ENCODE peak calls at places on chromosomes 4 and X, in six cellular contexts. Y, S, U, D, R and Q are unnamed samples.
A peak's percentile ranks its signal among the peaks of the same experiment; 100 is the strongest.

GRCh38 chrX:10984213-10984612 is 126.9 kb upstream of the HCCS start:
- DNase-seq in Y (no peak), S (no peak), U (no peak), D (no peak), R (no peak), Q (no peak)

GRCh38 chrX:50798782-50799181 is 15.2 kb downstream of the SHROOM4 start:
- DNase-seq in Y (no peak), S (no peak), U (no peak), D (no peak), R (no peak), Q (no peak)

GRCh38 chr4:7518871-7519637 is 84.3 kb upstream of the PSAPL1 start:
- DNase-seq in Y (peak; percentile 83), S (peak; percentile 75), U (no peak), D (no peak), R (no peak), Q (no peak)

GRCh38 chr4:86818845-86819244 is 30.3 kb downstream of the SLC10A6 start:
- DNase-seq in Y (no peak), S (no peak), U (no peak), D (no peak), R (no peak), Q (no peak)

GRCh38 chr4:24476209-24476781 is 108.1 kb downstream of the DHX15 start:
- DNase-seq in Y (no peak), S (no peak), U (no peak), D (peak; percentile 26), R (no peak), Q (no peak)

GRCh38 chrX:17374619-17375360 is at the start of gene NHS:
- DNase-seq in Y (peak; percentile 69), S (peak; percentile 62), U (peak; percentile 52), D (peak; percentile 13), R (peak; percentile 72), Q (peak; percentile 91)

GRCh38 chrX:29470029-29470428 is 745.3 kb upstream of the MAGEB2 start:
- DNase-seq in Y (no peak), S (no peak), U (no peak), D (peak; percentile 38), R (no peak), Q (no peak)

GRCh38 chr4:81528200-81528599 is 56.5 kb upstream of the RASGEF1B start:
- DNase-seq in Y (no peak), S (no peak), U (no peak), D (no peak), R (no peak), Q (no peak)

GRCh38 chr4:149923736-149924135 is 108.1 kb upstream of the IQCM start:
- DNase-seq in Y (no peak), S (no peak), U (no peak), D (no peak), R (no peak), Q (no peak)

GRCh38 chrX:35025820-35026219 is 83.2 kb downstream of the FAM47B start:
- DNase-seq in Y (no peak), S (no peak), U (no peak), D (no peak), R (no peak), Q (no peak)

GRCh38 chrX:1093112-1093511 is 119.3 kb downstream of the CRLF2 start:
- DNase-seq in Y (no peak), S (no peak), U (no peak), D (no peak), R (no peak), Q (peak; percentile 44)

GRCh38 chr4:164731827-164732474 is 22.0 kb upstream of the SMIM31 start:
- DNase-seq in Y (peak; percentile 31), S (peak; percentile 14), U (no peak), D (peak; percentile 36), R (no peak), Q (no peak)

GRCh38 chrX:148871422-148872152 is 371.2 kb downstream of the AFF2 start:
- DNase-seq in Y (no peak), S (no peak), U (no peak), D (no peak), R (no peak), Q (no peak)

GRCh38 chrX:87805829-87806490 is 288.4 kb downstream of the KLHL4 start:
- DNase-seq in Y (no peak), S (no peak), U (no peak), D (peak; percentile 0), R (no peak), Q (no peak)

GRCh38 chrX:101229155-101229554 is 9.6 kb downstream of the DRP2 start:
- DNase-seq in Y (no peak), S (no peak), U (no peak), D (peak; percentile 64), R (no peak), Q (no peak)

GRCh38 chr4:122584517-122584916 is 36.3 kb downstream of the IL21 start:
- DNase-seq in Y (no peak), S (no peak), U (no peak), D (peak; percentile 91), R (no peak), Q (no peak)

GRCh38 chr4:71709961-71710360 is 73.9 kb downstream of the GC start:
- DNase-seq in Y (no peak), S (no peak), U (no peak), D (no peak), R (no peak), Q (no peak)

GRCh38 chr4:7673111-7673510 is 238.4 kb upstream of the PSAPL1 start:
- DNase-seq in Y (no peak), S (no peak), U (no peak), D (peak; percentile 63), R (no peak), Q (no peak)

GRCh38 chr4:180150818-180151217 is 2092.4 kb upstream of the TENM3 start:
- DNase-seq in Y (no peak), S (no peak), U (no peak), D (peak; percentile 24), R (no peak), Q (no peak)

GRCh38 chr4:113447695-113448265 is 313.8 kb downstream of the CAMK2D start:
- DNase-seq in Y (peak; percentile 34), S (no peak), U (peak; percentile 63), D (peak; percentile 61), R (no peak), Q (no peak)

GRCh38 chr4:175560628-175561027 is 251.4 kb downstream of the GPM6A start:
- DNase-seq in Y (no peak), S (no peak), U (no peak), D (peak; percentile 7), R (no peak), Q (no peak)

GRCh38 chr4:65007841-65008439 is 598.7 kb upstream of the TECRL start:
- DNase-seq in Y (no peak), S (no peak), U (no peak), D (peak; percentile 42), R (no peak), Q (no peak)

GRCh38 chr4:175970734-175971133 is 94.9 kb upstream of the WDR17 start:
- DNase-seq in Y (no peak), S (no peak), U (no peak), D (no peak), R (no peak), Q (no peak)

GRCh38 chr4:37389967-37390580 is 145.5 kb downstream of the NWD2 start:
- DNase-seq in Y (no peak), S (no peak), U (no peak), D (peak; percentile 54), R (no peak), Q (no peak)

GRCh38 chr4:159446266-159446976 is 343.5 kb downstream of the RAPGEF2 start:
- DNase-seq in Y (peak; percentile 40), S (no peak), U (no peak), D (peak; percentile 84), R (no peak), Q (peak; percentile 49)

GRCh38 chr4:143084566-143084965 is 100.2 kb upstream of the USP38 start:
- DNase-seq in Y (no peak), S (no peak), U (no peak), D (no peak), R (no peak), Q (no peak)

GRCh38 chr4:180932365-180933001 is 1310.7 kb upstream of the TENM3 start:
- DNase-seq in Y (no peak), S (no peak), U (no peak), D (no peak), R (no peak), Q (no peak)

GRCh38 chr4:66430856-66431255 is 760.6 kb upstream of the EPHA5 start:
- DNase-seq in Y (no peak), S (no peak), U (no peak), D (peak; percentile 27), R (no peak), Q (no peak)

GRCh38 chrX:141989802-141990201 is 86.1 kb downstream of the MAGEC1 start:
- DNase-seq in Y (no peak), S (no peak), U (no peak), D (no peak), R (no peak), Q (no peak)

GRCh38 chr4:3290889-3291321 is 1.9 kb upstream of the RGS12 start:
- DNase-seq in Y (no peak), S (no peak), U (no peak), D (no peak), R (no peak), Q (peak; percentile 62)

GRCh38 chrX:48896611-48897011 is 957 bp downstream of the TIMM17B start:
- DNase-seq in Y (no peak), S (no peak), U (no peak), D (peak; percentile 71), R (no peak), Q (peak; percentile 40)
- H3K4me3 ChIP-seq in Y (peak overlapping the region; percentile 87), S (peak overlapping the region; percentile 82), U (peak overlapping the region; percentile 69), D (peak overlapping the region; percentile 86), R (peak overlapping the region; percentile 85), Q (peak overlapping the region; percentile 91)

DNA sequence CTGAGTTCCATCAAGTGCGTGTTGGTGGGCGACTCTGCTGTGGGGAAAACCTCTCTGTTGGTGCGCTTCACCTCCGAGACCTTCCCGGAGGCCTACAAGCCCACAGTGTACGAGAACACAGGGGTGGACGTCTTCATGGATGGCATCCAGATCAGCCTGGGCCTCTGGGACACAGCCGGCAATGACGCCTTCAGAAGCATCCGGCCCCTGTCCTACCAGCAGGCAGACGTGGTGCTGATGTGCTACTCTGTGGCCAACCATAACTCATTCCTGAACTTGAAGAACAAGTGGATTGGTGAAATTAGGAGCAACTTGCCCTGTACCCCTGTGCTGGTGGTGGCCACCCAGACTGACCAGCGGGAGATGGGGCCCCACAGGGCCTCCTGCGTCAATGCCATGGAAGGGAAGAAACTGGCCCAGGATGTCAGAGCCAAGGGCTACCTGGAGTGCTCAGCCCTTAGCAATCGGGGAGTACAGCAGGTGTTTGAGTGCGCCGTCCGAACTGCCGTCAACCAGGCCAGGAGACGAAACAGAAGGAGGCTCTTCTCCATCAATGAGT is 46.6 kb downstream of the RHOH start:
- DNase-seq in Y (no peak), S (no peak), U (no peak), D (no peak), R (no peak), Q (no peak)
- H3K36me3 ChIP-seq in Y (no peaks in the 10 kb centered on the region), S (no peaks in the 10 kb centered on the region), U (no peaks in the 10 kb centered on the region), D (no peaks in the 10 kb centered on the region), R (no peaks in the 10 kb centered on the region), Q (no peaks in the 10 kb centered on the region)

GRCh38 chr4:184284742-184285141 is 67.1 kb upstream of the ENPP6 start:
- DNase-seq in Y (no peak), S (no peak), U (no peak), D (no peak), R (no peak), Q (no peak)
- H3K4me1 ChIP-seq in Y (no peaks in the 10 kb centered on the region), S (peaks cover 35% of the 10 kb centered on the region), U (peaks cover 53% of the 10 kb centered on the region), D (peaks cover 8% of the 10 kb centered on the region), R (peaks cover 11% of the 10 kb centered on the region), Q (no peaks in the 10 kb centered on the region)

DNA sequence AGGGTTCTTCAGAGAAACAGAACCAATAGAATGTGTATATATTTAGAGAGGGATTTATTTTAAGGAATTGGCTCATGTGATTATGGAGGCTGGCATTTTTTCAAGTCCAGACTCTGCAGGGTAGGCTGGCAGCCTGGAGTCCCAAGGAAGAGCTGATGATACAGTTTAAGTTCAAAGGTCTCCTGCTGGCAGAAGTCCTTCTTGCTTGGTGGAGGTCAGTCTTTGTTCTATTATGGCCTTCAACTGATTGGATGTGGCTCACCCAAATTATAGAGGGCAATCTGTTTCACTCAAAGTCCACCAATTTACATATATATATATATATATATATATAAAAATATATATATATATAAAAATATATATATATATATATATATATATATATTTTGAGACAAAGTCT is 52.1 kb upstream of the HSD17B10 start:
- DNase-seq in Y (no peak), S (no peak), U (no peak), D (no peak), R (no peak), Q (no peak)
- H3K4me3 ChIP-seq in Y (no peak overlapping the region), S (no peak overlapping the region), U (no peak overlapping the region), D (no peak overlapping the region), R (no peak overlapping the region), Q (no peak overlapping the region)